ENCODE peak calls at places on chromosome 14, in eight cellular contexts. I is ovary, B is stomach, X is body of pancreas, W is Peyer's patch, L is adrenal gland, F is uterus, D is right lobe of liver. J is an unnamed sample.

GRCh38 chr14:88002421-88002820 is 2.5 kb upstream of the GPR65 start:
- DNase-seq in B (no peak), L (no peak), X (no peak), W (no peak), F (no peak), D (no peak), I (no peak), J (peak)

GRCh38 chr14:68809524-68809923 is 16.7 kb upstream of the ZFP36L1 start:
- DNase-seq in W (no peak), B (no peak), I (no peak), D (no peak), L (no peak), F (no peak), X (peak), J (no peak)

GRCh38 chr14:76636602-76637001 is 124.7 kb upstream of the VASH1 start:
- DNase-seq in B (no peak), I (no peak), L (no peak), W (no peak), X (no peak), F (no peak), D (no peak), J (no peak)

GRCh38 chr14:67583711-67584644 is 16.1 kb downstream of the PIGH start:
- DNase-seq in B (peak), F (no peak), D (no peak), I (no peak), W (no peak), X (peak), L (peak), J (no peak)

GRCh38 chr14:49586673-49587460 is 687 bp upstream of the RPS29 start:
- DNase-seq in L (peak), D (no peak), W (no peak), X (no peak), B (no peak), I (peak), F (peak), J (no peak)

GRCh38 chr14:77849711-77850110 is 49.8 kb downstream of the ADCK1 start:
- DNase-seq in X (no peak), I (no peak), B (no peak), F (no peak), L (no peak), W (no peak), D (no peak), J (no peak)

GRCh38 chr14:95496690-95497241 is 19.7 kb downstream of the SYNE3 start:
- DNase-seq in D (no peak), F (peak), L (no peak), I (peak), W (peak), X (no peak), B (no peak), J (no peak)

GRCh38 chr14:66043921-66044320 is 442.2 kb upstream of the CCDC196 start:
- DNase-seq in I (no peak), B (no peak), W (no peak), L (no peak), X (no peak), D (no peak), F (no peak), J (no peak)

GRCh38 chr14:69535230-69535848 is 39.3 kb downstream of the CCDC177 start:
- DNase-seq in D (peak), B (peak), W (no peak), L (peak), F (peak), I (no peak), X (peak), J (peak)

GRCh38 chr14:50524731-50525510 is 7.4 kb downstream of the MAP4K5 start:
- DNase-seq in F (no peak), B (no peak), W (no peak), I (no peak), L (no peak), X (no peak), D (no peak), J (no peak)

GRCh38 chr14:61575126-61575525 is 120.2 kb upstream of the HIF1A start:
- DNase-seq in D (no peak), X (no peak), W (no peak), B (no peak), L (no peak), I (no peak), F (no peak), J (no peak)

GRCh38 chr14:103846569-103847438 is 571 bp downstream of the PPP1R13B start:
- DNase-seq in W (peak), B (peak), D (peak), X (peak), I (peak), L (no peak), F (no peak), J (peak)

GRCh38 chr14:103846008-103846568 is 1.3 kb downstream of the PPP1R13B start:
- DNase-seq in F (no peak), W (no peak), I (no peak), L (no peak), B (no peak), D (no peak), X (no peak), J (no peak)

GRCh38 chr14:103848720-103849077 is 1.3 kb upstream of the PPP1R13B start:
- DNase-seq in I (no peak), W (no peak), D (no peak), L (no peak), X (no peak), F (no peak), B (no peak), J (no peak)

GRCh38 chr14:103847954-103848719 is 762 bp upstream of the PPP1R13B start:
- DNase-seq in W (peak), I (peak), D (peak), B (no peak), L (peak), X (peak), F (peak), J (peak)

DNA sequence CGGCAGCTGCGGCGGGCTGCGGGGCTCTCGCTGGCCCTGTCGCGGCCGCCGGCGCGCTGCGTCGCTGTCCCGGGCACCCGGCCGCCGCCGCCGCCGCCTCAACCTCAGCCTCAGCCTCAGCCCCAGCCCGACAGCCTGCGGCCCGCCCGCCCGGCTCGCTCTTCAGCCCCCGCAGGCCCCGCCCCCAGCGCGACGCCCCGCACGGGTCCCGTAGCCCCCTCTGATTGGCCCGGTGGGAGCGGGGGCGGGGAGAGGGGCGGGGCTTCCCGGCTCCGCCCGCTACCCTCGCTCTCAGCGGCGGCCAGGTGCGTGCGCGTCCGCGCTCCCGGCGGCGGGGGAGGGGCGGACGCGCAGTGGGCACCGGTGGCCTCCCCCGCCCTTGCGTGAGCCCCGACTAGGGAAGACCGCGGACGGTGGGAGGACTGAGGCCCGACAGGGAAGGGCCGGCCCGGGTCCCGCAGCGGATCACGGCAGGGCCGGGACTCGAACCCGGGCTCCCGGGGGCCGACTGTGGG is at the start of gene PPP1R13B:
- DNase-seq in L (peak), X (peak), W (peak), B (peak), D (peak), F (peak), I (peak), J (peak)
- TF ChIP-seq POLR2A in L (peak), X (peak), W (peak), B (no peak), D (peak), F (peak), I (no peak), J (no peak)

GRCh38 chr14:33696165-33696564 is 254.7 kb downstream of the EGLN3 start:
- DNase-seq in X (no peak), I (no peak), L (no peak), W (no peak), F (no peak), D (no peak), B (no peak), J (no peak)

GRCh38 chr14:33691907-33692306 is 259.0 kb downstream of the EGLN3 start:
- DNase-seq in F (no peak), X (no peak), I (no peak), D (no peak), L (no peak), B (no peak), W (no peak), J (no peak)

GRCh38 chr14:33689680-33690079 is 261.2 kb downstream of the EGLN3 start:
- DNase-seq in L (no peak), W (no peak), F (no peak), B (no peak), X (no peak), I (no peak), D (no peak), J (no peak)

GRCh38 chr14:33693237-33693636 is 257.6 kb downstream of the EGLN3 start:
- DNase-seq in X (no peak), D (no peak), I (no peak), F (no peak), B (no peak), L (no peak), W (no peak), J (no peak)

DNA sequence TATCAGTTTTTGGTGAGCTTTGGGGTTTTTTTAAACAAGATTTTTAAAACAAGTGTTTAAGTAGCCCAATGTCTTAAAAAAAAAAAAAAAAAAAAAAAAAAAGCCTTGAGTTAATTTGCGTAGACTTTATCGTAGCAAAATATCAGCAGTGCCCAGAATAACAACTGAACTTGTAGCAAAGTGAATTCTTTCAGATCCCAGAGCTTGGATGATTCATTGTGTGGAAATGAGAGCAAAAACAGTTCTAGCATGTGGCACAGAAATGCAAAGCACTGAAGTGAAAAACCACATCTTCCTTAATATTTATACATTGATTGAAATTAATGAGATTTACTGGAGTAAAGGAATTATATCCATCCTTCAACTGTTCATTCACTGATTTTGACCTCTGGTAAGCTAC is 258.1 kb downstream of the EGLN3 start:
- DNase-seq in D (no peak), I (no peak), B (no peak), W (no peak), F (no peak), X (no peak), L (no peak), J (no peak)
- TF ChIP-seq POLR2A in D (no peak), I (no peak), B (no peak), W (no peak), F (no peak), X (no peak), L (no peak), J (no peak)

GRCh38 chr14:103974575-103974974 is 32.2 kb upstream of the RD3L start:
- DNase-seq in B (no peak), D (no peak), X (no peak), I (no peak), W (no peak), L (no peak), F (no peak), J (no peak)
- TF ChIP-seq POLR2A in B (no peak), D (no peak), X (no peak), I (no peak), W (no peak), L (no peak), F (no peak), J (no peak)

GRCh38 chr14:20617138-20618003 is 24.1 kb downstream of the OR6S1 start:
- DNase-seq in I (no peak), B (no peak), L (no peak), X (no peak), F (no peak), D (no peak), W (no peak), J (no peak)
- TF ChIP-seq POLR2A in I (no peak), B (no peak), L (no peak), X (no peak), F (no peak), D (no peak), W (no peak), J (no peak)

GRCh38 chr14:73786942-73787759 is 64.5 kb upstream of the PTGR2 start:
- DNase-seq in F (peak), L (no peak), W (peak), D (peak), X (peak), I (peak), B (peak), J (peak)
- TF ChIP-seq POLR2A in F (no peak), L (peak), W (peak), D (peak), X (peak), I (peak), B (no peak), J (peak)

DNA sequence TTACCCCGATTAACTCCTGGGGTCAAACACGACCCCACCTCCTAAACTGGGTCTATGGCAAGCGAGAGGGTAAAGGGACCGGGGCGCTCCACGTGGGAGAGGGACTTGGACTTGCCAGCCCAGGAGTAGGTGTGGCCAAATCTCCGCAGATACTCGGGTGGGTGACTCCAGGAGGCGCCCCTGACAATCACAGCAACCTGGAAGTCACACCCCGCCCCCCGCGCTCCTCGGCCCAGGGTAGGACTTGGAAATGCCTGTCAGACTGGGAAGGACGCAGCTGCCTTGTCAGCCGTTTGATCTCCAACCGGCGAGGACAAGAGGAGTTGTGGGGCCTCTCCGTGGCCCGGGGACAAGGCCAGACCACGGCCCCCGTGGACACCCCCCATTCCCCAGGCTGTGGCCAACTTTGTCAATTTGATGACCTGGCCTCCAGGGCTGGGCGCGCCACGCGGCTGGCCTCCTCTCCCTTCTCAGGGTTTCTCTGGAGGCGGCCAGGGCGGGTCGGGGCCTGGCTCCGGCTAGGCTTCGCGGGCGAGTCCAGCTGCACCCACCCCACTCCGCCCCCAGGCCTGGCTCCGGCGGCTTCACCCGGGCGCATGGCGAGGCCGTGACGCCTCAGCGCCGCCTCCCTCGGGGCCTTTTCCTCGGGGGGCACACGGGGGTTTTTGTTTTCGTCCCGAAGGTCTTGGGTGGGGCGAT is 1.2 kb upstream of the BCL11B start:
- DNase-seq in L (peak), F (no peak), B (peak), W (peak), D (no peak), X (no peak), I (no peak), J (peak)
- TF ChIP-seq POLR2A in L (no peak), F (no peak), B (no peak), W (peak), D (no peak), X (no peak), I (no peak), J (no peak)

DNA sequence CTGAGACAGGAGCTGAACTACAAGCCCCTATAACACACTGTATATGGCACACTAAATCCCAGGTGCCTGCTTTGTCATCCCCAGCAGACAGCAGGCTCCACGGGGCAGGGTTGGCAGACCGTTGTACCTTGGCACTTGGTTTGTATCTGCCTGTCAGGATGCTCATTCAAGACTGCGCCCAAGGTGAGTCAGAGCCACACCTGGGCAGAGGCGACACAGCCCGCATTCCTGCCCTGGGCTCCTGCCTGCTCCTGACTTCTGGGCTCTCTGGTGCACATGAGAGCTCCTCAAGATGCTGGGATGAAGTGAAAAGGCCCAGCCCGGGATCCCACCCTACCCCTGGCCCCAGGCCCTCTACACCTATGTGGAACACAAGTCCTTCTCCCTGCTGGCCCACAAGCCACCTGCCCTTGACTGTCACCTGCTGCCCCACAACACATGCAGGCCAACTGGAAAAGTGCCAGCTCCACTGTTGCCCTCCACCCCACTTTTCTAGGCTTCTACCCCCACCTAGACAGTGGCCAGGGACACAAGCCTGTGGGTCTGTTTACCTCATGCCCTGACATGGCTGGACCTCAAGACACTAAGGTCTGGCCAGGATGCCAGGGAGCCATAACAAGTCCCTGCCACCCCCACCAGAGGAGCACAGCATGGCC is 30.8 kb upstream of the PNMA1 start:
- DNase-seq in L (no peak), I (peak), D (no peak), B (peak), F (no peak), W (peak), X (no peak), J (peak)
- TF ChIP-seq POLR2A in L (no peak), I (no peak), D (no peak), B (no peak), F (no peak), W (peak), X (no peak), J (no peak)

DNA sequence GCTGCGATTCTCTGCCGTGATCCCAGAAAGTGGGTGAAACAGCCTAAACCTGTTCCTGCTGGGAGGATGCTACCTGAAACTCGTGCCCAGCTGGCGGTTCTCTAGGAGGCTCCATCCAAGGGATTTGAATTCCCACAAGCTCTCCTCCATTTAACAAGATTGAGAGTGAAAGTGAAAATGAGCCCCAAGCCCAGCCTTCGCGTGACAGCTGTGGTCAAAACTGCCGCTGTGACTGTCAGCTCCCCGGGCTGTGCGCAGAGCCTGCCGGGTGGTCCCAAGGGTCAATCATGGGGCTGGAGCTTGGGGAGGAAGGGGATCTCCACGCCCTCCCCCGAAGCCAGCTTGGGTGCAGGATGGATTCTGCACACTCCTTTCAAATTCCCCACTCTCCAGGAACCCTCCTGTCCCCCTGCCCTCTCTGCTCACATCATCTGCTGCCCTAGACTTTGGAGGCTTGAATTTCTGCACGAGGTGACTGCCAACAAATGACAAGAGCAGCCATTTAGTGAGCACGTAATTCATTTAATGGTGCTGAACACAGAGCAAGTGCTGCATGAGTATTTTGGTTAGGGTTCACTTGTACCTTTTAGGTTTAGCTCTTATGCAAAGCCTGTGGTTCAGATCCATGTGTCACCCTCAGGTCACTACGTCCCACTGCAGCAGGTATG is 5.3 kb downstream of the ASB2 start:
- DNase-seq in W (no peak), I (no peak), D (no peak), L (no peak), F (no peak), X (no peak), B (peak), J (no peak)
- TF ChIP-seq POLR2A in W (no peak), I (no peak), D (no peak), L (no peak), F (no peak), X (no peak), B (no peak), J (no peak)

J was measured in upper lobe of left lung.